ENCODE peak calls at places on chromosomes 13 and 19, in six cellular contexts. E is right cardiac atrium, I is SK-N-DZ, W is ELR, D is substantia nigra, B is M059J. S is an unnamed sample.

GRCh38 chr19:18999016-18999758 is 34.1 kb downstream of the SUGP2 start:
- DNase-seq in E (peak; percentile 39), I (no peak), W (peak; percentile 40), D (no peak), B (peak; percentile 75), S (no peak)

GRCh38 chr13:80235131-80235530 is 105.8 kb downstream of the SPRY2 start:
- DNase-seq in E (no peak), I (no peak), W (peak; percentile 14), D (no peak), B (peak; percentile 19), S (no peak)

GRCh38 chr19:49851456-49852259 is 699 bp downstream of the PTOV1 start:
- DNase-seq in E (peak; percentile 43), I (no peak), W (peak; percentile 45), D (no peak), B (no peak), S (peak; percentile 56)

GRCh38 chr19:23381114-23381513 is 14.2 kb downstream of the ZNF91 start:
- DNase-seq in E (no peak), I (no peak), W (peak; percentile 32), D (no peak), B (no peak), S (no peak)

GRCh38 chr19:3544742-3545668 is 6.0 kb downstream of the TEKTIP1 start:
- DNase-seq in E (peak; percentile 67), I (peak; percentile 48), W (peak; percentile 67), D (peak; percentile 82), B (peak; percentile 55), S (peak; percentile 43)

GRCh38 chr13:85286081-85286480 is 513.1 kb downstream of the SLITRK6 start:
- DNase-seq in E (no peak), I (no peak), W (no peak), D (no peak), B (peak; percentile 8), S (no peak)

GRCh38 chr19:19111967-19112580 is 26.2 kb downstream of the TMEM161A start:
- DNase-seq in E (no peak), I (no peak), W (no peak), D (no peak), B (no peak), S (no peak)

GRCh38 chr13:40259899-40260298 is 406.5 kb downstream of the FOXO1 start:
- DNase-seq in E (no peak), I (no peak), W (no peak), D (no peak), B (no peak), S (no peak)

GRCh38 chr13:47437411-47437810 is 540.6 kb upstream of the HTR2A start:
- DNase-seq in E (no peak), I (no peak), W (peak; percentile 70), D (no peak), B (peak; percentile 72), S (no peak)

GRCh38 chr19:41325947-41326706 is 16.2 kb downstream of the CCDC97 start:
- DNase-seq in E (no peak), I (no peak), W (peak; percentile 61), D (no peak), B (peak; percentile 74), S (no peak)

GRCh38 chr13:66563076-66563475 is 667.1 kb downstream of the PCDH9 start:
- DNase-seq in E (no peak), I (no peak), W (peak; percentile 4), D (no peak), B (no peak), S (no peak)

GRCh38 chr13:111288276-111288675 is 32.2 kb upstream of the TEX29 start:
- DNase-seq in E (no peak), I (no peak), W (no peak), D (no peak), B (no peak), S (no peak)

GRCh38 chr19:48329167-48329891 is 4.0 kb downstream of the EMP3 start:
- DNase-seq in E (no peak), I (no peak), W (peak; percentile 77), D (no peak), B (peak; percentile 64), S (no peak)

GRCh38 chr13:112255550-112256120 is 120.5 kb upstream of the SPACA7 start:
- DNase-seq in E (no peak), I (no peak), W (no peak), D (no peak), B (no peak), S (no peak)

GRCh38 chr13:97346097-97346496 is 87.9 kb upstream of the RAP2A start:
- DNase-seq in E (no peak), I (no peak), W (no peak), D (no peak), B (no peak), S (no peak)

GRCh38 chr13:41061914-41062837 is 867 bp downstream of the WBP4 start:
- DNase-seq in E (no peak), I (no peak), W (peak; percentile 82), D (no peak), B (peak; percentile 68), S (no peak)

GRCh38 chr19:6873708-6874431 is 13.5 kb upstream of the ADGRE1 start:
- DNase-seq in E (no peak), I (no peak), W (no peak), D (no peak), B (no peak), S (no peak)

GRCh38 chr13:32142956-32143375 is 111.4 kb downstream of the FRY start:
- DNase-seq in E (no peak), I (peak; percentile 31), W (peak; percentile 51), D (no peak), B (peak; percentile 61), S (no peak)

GRCh38 chr13:62829476-62829875 is 1413.8 kb upstream of the PCDH20 start:
- DNase-seq in E (no peak), I (no peak), W (no peak), D (no peak), B (no peak), S (no peak)

GRCh38 chr19:9205506-9206113 is 13.8 kb downstream of the OR7D4 start:
- DNase-seq in E (peak; percentile 70), I (peak; percentile 68), W (peak; percentile 69), D (no peak), B (peak; percentile 59), S (no peak)